ENCODE peak calls at places on chromosomes 4 and X, in eight cellular contexts. F, V, J, R, B, D, P and Y are unnamed samples.
A peak's percentile ranks its signal among the peaks of the same experiment; 100 is the strongest.

GRCh38 chrX:133923548-133923947 is 61.8 kb downstream of the GPC3 start:
- DNase-seq in F (no peak), V (no peak), J (no peak), R (no peak), B (no peak), D (no peak), P (no peak), Y (no peak)

GRCh38 chr4:52659016-52659721 is at the start of gene USP46:
- DNase-seq in F (no peak), V (peak; percentile 85), J (peak; percentile 89), R (peak; percentile 74), B (no peak), D (peak; percentile 82), P (peak; percentile 54), Y (no peak)

GRCh38 chrX:77962068-77962902 is 7.2 kb downstream of the PGAM4 start:
- DNase-seq in F (no peak), V (no peak), J (no peak), R (no peak), B (no peak), D (no peak), P (no peak), Y (no peak)

GRCh38 chr4:183638436-183638835 is 20.5 kb downstream of the RWDD4 start:
- DNase-seq in F (no peak), V (no peak), J (no peak), R (no peak), B (peak; percentile 32), D (no peak), P (no peak), Y (no peak)

GRCh38 chr4:16860506-16860905 is 37.9 kb downstream of the LDB2 start:
- DNase-seq in F (peak; percentile 91), V (no peak), J (no peak), R (no peak), B (peak; percentile 73), D (no peak), P (peak; percentile 93), Y (no peak)

GRCh38 chr4:52665592-52665991 is 6.5 kb upstream of the USP46 start:
- DNase-seq in F (no peak), V (no peak), J (no peak), R (no peak), B (no peak), D (no peak), P (no peak), Y (no peak)

GRCh38 chrX:97384685-97385084 is 501.0 kb downstream of the RPA4 start:
- DNase-seq in F (no peak), V (no peak), J (no peak), R (no peak), B (no peak), D (no peak), P (no peak), Y (no peak)

GRCh38 chr4:48645225-48645794 is 134.8 kb downstream of the FRYL start:
- DNase-seq in F (no peak), V (no peak), J (no peak), R (no peak), B (no peak), D (no peak), P (no peak), Y (no peak)

GRCh38 chrX:110509778-110510510 is 151.3 kb downstream of the RTL9 start:
- DNase-seq in F (no peak), V (no peak), J (peak; percentile 14), R (no peak), B (peak; percentile 3), D (no peak), P (no peak), Y (no peak)

GRCh38 chr4:95106408-95106928 is 348.7 kb downstream of the BMPR1B start:
- DNase-seq in F (no peak), V (no peak), J (no peak), R (no peak), B (no peak), D (no peak), P (peak; percentile 76), Y (no peak)

GRCh38 chr4:5712517-5712916 is 1.5 kb downstream of the EVC start:
- DNase-seq in F (no peak), V (no peak), J (no peak), R (no peak), B (peak; percentile 79), D (no peak), P (peak; percentile 92), Y (no peak)

GRCh38 chrX:48617542-48618340 is 20.4 kb downstream of the WDR13 start:
- DNase-seq in F (no peak), V (no peak), J (no peak), R (no peak), B (no peak), D (no peak), P (peak; percentile 64), Y (no peak)

GRCh38 chr4:88818650-88819470 is 121.2 kb upstream of the NAP1L5 start:
- DNase-seq in F (no peak), V (peak; percentile 58), J (peak; percentile 28), R (peak; percentile 54), B (no peak), D (peak; percentile 71), P (peak; percentile 64), Y (no peak)

GRCh38 chrX:136735604-136736003 is 45.1 kb downstream of the ARHGEF6 start:
- DNase-seq in F (no peak), V (no peak), J (no peak), R (no peak), B (no peak), D (no peak), P (no peak), Y (no peak)

GRCh38 chr4:168574581-168575295 is 77.9 kb downstream of the PALLD start:
- DNase-seq in F (no peak), V (no peak), J (no peak), R (no peak), B (no peak), D (no peak), P (peak; percentile 55), Y (no peak)

GRCh38 chrX:20545538-20545937 is 278.8 kb upstream of the RPS6KA3 start:
- DNase-seq in F (no peak), V (peak; percentile 56), J (no peak), R (no peak), B (peak; percentile 31), D (no peak), P (peak; percentile 20), Y (no peak)

GRCh38 chr4:156805696-156806095 is 165.9 kb downstream of the PDGFC start:
- DNase-seq in F (no peak), V (no peak), J (no peak), R (no peak), B (no peak), D (no peak), P (no peak), Y (no peak)

GRCh38 chrX:57607295-57608187 is 15.7 kb downstream of the ZXDB start:
- DNase-seq in F (no peak), V (no peak), J (peak; percentile 10), R (no peak), B (no peak), D (no peak), P (no peak), Y (no peak)
- H3K4me3 ChIP-seq in F (no peak overlapping the region), V (no peak overlapping the region), J (no peak overlapping the region), R (no peak overlapping the region), B (no peak overlapping the region), D (no peak overlapping the region), P (no peak overlapping the region), Y (no peak overlapping the region)

GRCh38 chr4:139658185-139658584 is 7.4 kb upstream of the MGST2 start:
- DNase-seq in F (no peak), V (no peak), J (no peak), R (no peak), B (no peak), D (no peak), P (no peak), Y (no peak)

GRCh38 chr4:139651282-139652194 is 14.1 kb upstream of the MGST2 start:
- DNase-seq in F (no peak), V (peak; percentile 78), J (peak; percentile 84), R (peak; percentile 79), B (peak; percentile 47), D (peak; percentile 78), P (peak; percentile 82), Y (no peak)

GRCh38 chr4:139656614-139657486 is 8.8 kb upstream of the MGST2 start:
- DNase-seq in F (no peak), V (peak; percentile 63), J (peak; percentile 84), R (peak; percentile 58), B (peak; percentile 38), D (peak; percentile 61), P (peak; percentile 79), Y (no peak)

GRCh38 chr4:139655116-139655515 is 10.5 kb upstream of the MGST2 start:
- DNase-seq in F (no peak), V (no peak), J (peak; percentile 41), R (no peak), B (peak; percentile 27), D (no peak), P (peak; percentile 62), Y (no peak)

DNA sequence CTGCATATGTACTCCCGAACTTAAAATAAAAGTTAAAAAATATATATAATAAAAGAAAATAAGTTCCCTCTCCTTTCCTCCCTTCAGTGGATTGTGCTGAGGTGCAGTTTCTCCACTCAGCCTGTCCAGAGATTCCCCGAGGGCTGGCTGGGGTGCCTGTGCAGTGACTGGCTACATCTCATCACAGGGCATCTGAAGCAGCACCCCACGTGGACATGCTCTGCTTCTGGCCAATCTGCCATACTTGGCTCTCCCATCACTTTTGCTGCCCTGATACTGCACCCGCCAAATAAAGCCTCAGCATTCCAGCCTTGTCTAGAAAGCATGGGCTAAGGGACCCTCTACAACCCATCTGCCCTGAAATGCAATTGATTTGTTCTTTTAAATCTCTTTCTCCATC is 11.1 kb upstream of the MGST2 start:
- DNase-seq in F (no peak), V (no peak), J (no peak), R (no peak), B (no peak), D (no peak), P (no peak), Y (no peak)
- TF ChIP-seq CTCF in F (no peak), V (no peak), J (no peak), R (no peak), B (no peak), D (no peak), P (no peak), Y (no peak)

DNA sequence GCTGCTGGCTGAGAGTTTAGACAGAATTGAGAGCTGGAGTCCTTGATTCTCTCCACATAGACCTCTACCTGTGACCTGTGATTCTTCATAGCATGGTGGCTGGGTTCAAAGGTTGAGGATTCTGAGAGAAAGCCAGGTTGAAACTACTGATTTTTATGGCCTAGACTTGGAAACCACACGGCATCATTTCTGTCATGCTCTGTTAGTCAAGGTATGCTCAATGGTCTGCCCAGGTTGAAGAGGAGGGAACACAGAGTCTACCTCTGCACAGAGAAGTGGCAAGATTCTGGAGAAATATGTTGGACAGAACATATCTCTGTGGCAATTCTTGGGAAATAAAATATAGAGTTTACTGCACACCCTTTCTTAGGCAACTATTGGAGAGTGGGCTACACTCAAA is 57.2 kb upstream of the CXorf66 start:
- DNase-seq in F (no peak), V (no peak), J (no peak), R (no peak), B (no peak), D (no peak), P (no peak), Y (no peak)
- H3K4me3 ChIP-seq in F (no peak overlapping the region), V (no peak overlapping the region), J (no peak overlapping the region), R (no peak overlapping the region), B (no peak overlapping the region), D (no peak overlapping the region), P (no peak overlapping the region), Y (no peak overlapping the region)

DNA sequence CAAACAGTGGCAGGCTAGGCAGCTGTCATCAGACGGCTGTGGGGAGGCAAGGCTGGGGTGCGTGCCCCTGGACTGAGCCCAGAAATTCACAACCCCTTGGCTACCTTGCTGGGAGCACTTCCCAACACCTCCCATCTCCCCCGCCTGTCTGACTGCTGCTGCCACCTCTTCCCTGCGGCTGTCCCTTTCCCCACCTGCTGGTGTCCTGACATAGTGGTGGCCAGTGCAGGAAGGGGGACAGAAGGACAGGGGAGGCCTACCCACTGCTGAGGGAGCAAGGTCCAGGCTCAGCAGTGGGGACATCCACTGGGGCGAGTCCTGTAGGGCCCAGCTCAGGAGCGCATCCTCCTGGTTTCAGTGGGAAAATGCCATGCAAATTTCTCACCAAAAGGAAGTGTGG is 3.4 kb downstream of the ABCD1 start:
- DNase-seq in F (no peak), V (no peak), J (no peak), R (no peak), B (no peak), D (no peak), P (no peak), Y (no peak)
- TF ChIP-seq CTCF in F (no peak), V (no peak), J (no peak), R (no peak), B (no peak), D (no peak), P (no peak), Y (no peak)